ENCODE peak calls at places on chromosomes 1 and 21, in seven cellular contexts. V, E, D, C, K, O and T are unnamed samples. For H3K9me3, the result is how much of the 10 kb centered on the place peaks cover.

GRCh38 chr1:26768755-26769154 is 19.0 kb upstream of the PIGV start:
- DNase-seq in V (no peak), E (no peak), D (no peak), C (peak), K (no peak), O (peak), T (no peak)

GRCh38 chr1:33560680-33561079 is 88.2 kb downstream of the ZSCAN20 start:
- DNase-seq in V (no peak), E (no peak), D (no peak), C (peak), K (no peak), O (no peak), T (no peak)

GRCh38 chr1:93977546-93977945 is 68.3 kb upstream of the GCLM start:
- DNase-seq in V (no peak), E (no peak), D (no peak), C (peak), K (no peak), O (no peak), T (no peak)

GRCh38 chr1:244049969-244050834 is 881 bp upstream of the ZBTB18 start:
- DNase-seq in V (no peak), E (peak), D (no peak), C (no peak), K (peak), O (peak), T (peak)

GRCh38 chr1:96308314-96308713 is 413.3 kb upstream of the PTBP2 start:
- DNase-seq in V (no peak), E (no peak), D (no peak), C (no peak), K (no peak), O (no peak), T (no peak)

GRCh38 chr1:110337704-110338199 is 1.4 kb upstream of the RBM15 start:
- DNase-seq in V (peak), E (peak), D (no peak), C (no peak), K (peak), O (peak), T (peak)

GRCh38 chr1:10155087-10155712 is 55.2 kb upstream of the KIF1B start:
- DNase-seq in V (no peak), E (no peak), D (no peak), C (no peak), K (no peak), O (no peak), T (no peak)

GRCh38 chr21:14945176-14945575 is 119.6 kb downstream of the NRIP1 start:
- DNase-seq in V (no peak), E (no peak), D (no peak), C (peak), K (no peak), O (no peak), T (no peak)

GRCh38 chr1:33055210-33055991 is 18.7 kb upstream of the AK2 start:
- DNase-seq in V (peak), E (peak), D (peak), C (peak), K (peak), O (peak), T (peak)

GRCh38 chr1:3731543-3731942 is 20.7 kb upstream of the CCDC27 start:
- DNase-seq in V (no peak), E (no peak), D (no peak), C (no peak), K (no peak), O (no peak), T (no peak)

GRCh38 chr1:217948741-217949140 is 317.6 kb downstream of the SPATA17 start:
- DNase-seq in V (no peak), E (no peak), D (no peak), C (peak), K (no peak), O (no peak), T (no peak)

GRCh38 chr1:11648732-11649158 is 5.5 kb downstream of the FBXO2 start:
- DNase-seq in V (no peak), E (no peak), D (no peak), C (peak), K (peak), O (peak), T (peak)

GRCh38 chr21:38095220-38095619 is 161.6 kb upstream of the KCNJ15 start:
- DNase-seq in V (no peak), E (no peak), D (no peak), C (no peak), K (no peak), O (no peak), T (no peak)

GRCh38 chr1:215793210-215793609 is 226.1 kb downstream of the KCTD3 start:
- DNase-seq in V (no peak), E (no peak), D (no peak), C (peak), K (no peak), O (no peak), T (no peak)

GRCh38 chr1:204188959-204189639 is 7.2 kb downstream of the KISS1 start:
- DNase-seq in V (peak), E (no peak), D (no peak), C (no peak), K (no peak), O (no peak), T (no peak)

GRCh38 chr1:173223031-173223380 is 15.9 kb upstream of the TNFSF4 start:
- DNase-seq in V (no peak), E (no peak), D (no peak), C (no peak), K (no peak), O (no peak), T (no peak)

GRCh38 chr1:53175302-53175913 is 21.2 kb upstream of the CPT2 start:
- DNase-seq in V (no peak), E (no peak), D (no peak), C (no peak), K (no peak), O (no peak), T (no peak)

GRCh38 chr1:24002664-24003063 is 22.5 kb upstream of the SRSF10 start:
- DNase-seq in V (no peak), E (no peak), D (no peak), C (no peak), K (no peak), O (no peak), T (no peak)

GRCh38 chr1:151596166-151596933 is 15.5 kb upstream of the SNX27 start:
- DNase-seq in V (peak), E (no peak), D (no peak), C (peak), K (no peak), O (peak), T (no peak)

GRCh38 chr1:21338568-21339401 is 48.5 kb upstream of the ECE1 start:
- DNase-seq in V (no peak), E (no peak), D (no peak), C (peak), K (no peak), O (peak), T (no peak)

GRCh38 chr1:71490432-71490831 is 409.6 kb upstream of the ZRANB2 start:
- DNase-seq in V (no peak), E (no peak), D (no peak), C (peak), K (no peak), O (no peak), T (no peak)

GRCh38 chr1:173853074-173853473 is 14.7 kb downstream of the GAS5 start:
- DNase-seq in V (no peak), E (no peak), D (no peak), C (no peak), K (no peak), O (peak), T (peak)

GRCh38 chr1:99808391-99809115 is 41.6 kb upstream of the AGL start:
- DNase-seq in V (peak), E (peak), D (peak), C (peak), K (peak), O (peak), T (peak)

GRCh38 chr1:94725566-94725965 is 94.6 kb upstream of the SLC44A3 start:
- DNase-seq in V (no peak), E (no peak), D (no peak), C (peak), K (no peak), O (no peak), T (no peak)

GRCh38 chr1:55611123-55611522 is 396.0 kb upstream of the USP24 start:
- DNase-seq in V (no peak), E (no peak), D (no peak), C (no peak), K (no peak), O (no peak), T (no peak)

GRCh38 chr1:207028884-207029283 is 3.7 kb downstream of the C1orf116 start:
- DNase-seq in V (no peak), E (no peak), D (no peak), C (peak), K (no peak), O (no peak), T (no peak)

GRCh38 chr21:38649120-38649519 is 150.8 kb upstream of the ERG start:
- DNase-seq in V (no peak), E (no peak), D (no peak), C (no peak), K (no peak), O (no peak), T (no peak)

GRCh38 chr1:107250169-107250568 is 109.3 kb downstream of the NTNG1 start:
- DNase-seq in V (no peak), E (peak), D (no peak), C (peak), K (peak), O (no peak), T (no peak)
- TF ChIP-seq EZH2phosphoT487 in V (no peak), E (no peak), D (no peak), C (no peak), K (no peak), O (no peak), T (no peak)

DNA sequence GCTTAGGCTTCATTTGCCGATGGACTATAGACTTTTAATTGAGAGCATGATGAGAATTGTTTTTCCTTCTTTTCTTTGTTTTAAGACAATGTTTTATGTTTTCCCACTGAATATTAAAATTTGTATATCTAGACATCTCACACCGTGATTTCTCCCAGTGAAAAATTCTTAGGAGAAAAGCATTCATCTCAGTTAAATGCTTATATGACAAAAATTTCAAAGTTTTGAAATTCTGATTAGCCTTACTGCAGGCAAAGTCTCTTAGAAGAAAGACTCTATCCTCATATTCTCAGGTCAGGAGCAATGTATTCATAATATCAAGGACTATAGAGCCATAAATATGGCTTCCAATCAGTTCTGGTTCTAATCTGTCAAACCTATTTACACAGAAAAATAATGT is 2085.0 kb downstream of the NCAM2 start:
- DNase-seq in V (no peak), E (no peak), D (no peak), C (no peak), K (no peak), O (no peak), T (no peak)
- H3K9me3 ChIP-seq in V (under half), E (under half), D (under half), C (under half), K (under half), O (under half), T (under half)

DNA sequence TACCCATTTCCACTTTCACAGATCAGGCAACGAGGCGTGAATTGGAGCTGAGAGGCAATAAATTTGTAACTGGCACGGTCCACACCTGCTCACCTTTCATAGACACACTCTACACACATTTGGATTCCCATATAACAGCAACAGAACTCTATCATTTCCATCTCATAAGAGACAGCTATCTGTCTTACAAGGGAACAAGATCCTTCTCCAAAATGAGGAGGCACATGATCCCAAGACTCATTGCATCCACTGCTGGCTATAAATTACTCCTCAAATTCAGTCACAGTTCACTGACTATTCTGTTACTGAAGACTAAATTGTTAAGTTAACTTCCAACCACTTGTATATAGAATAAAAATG is 342.8 kb downstream of the MATN1 start:
- DNase-seq in V (no peak), E (no peak), D (no peak), C (no peak), K (no peak), O (no peak), T (no peak)
- TF ChIP-seq CTCF in V (peak), E (no peak), D (no peak), C (peak), K (peak), O (no peak), T (no peak)

GRCh38 chr21:45153358-45154318 is 79.3 kb downstream of the ADARB1 start:
- DNase-seq in V (no peak), E (no peak), D (no peak), C (no peak), K (peak), O (no peak), T (no peak)

GRCh38 chr21:45152265-45152746 is 77.9 kb downstream of the ADARB1 start:
- DNase-seq in V (no peak), E (no peak), D (no peak), C (no peak), K (peak), O (peak), T (peak)

GRCh38 chr21:45156459-45156858 is 82.1 kb downstream of the ADARB1 start:
- DNase-seq in V (no peak), E (no peak), D (no peak), C (no peak), K (no peak), O (no peak), T (no peak)

GRCh38 chr21:45155910-45156309 is 81.5 kb downstream of the ADARB1 start:
- DNase-seq in V (no peak), E (no peak), D (no peak), C (no peak), K (no peak), O (no peak), T (no peak)

DNA sequence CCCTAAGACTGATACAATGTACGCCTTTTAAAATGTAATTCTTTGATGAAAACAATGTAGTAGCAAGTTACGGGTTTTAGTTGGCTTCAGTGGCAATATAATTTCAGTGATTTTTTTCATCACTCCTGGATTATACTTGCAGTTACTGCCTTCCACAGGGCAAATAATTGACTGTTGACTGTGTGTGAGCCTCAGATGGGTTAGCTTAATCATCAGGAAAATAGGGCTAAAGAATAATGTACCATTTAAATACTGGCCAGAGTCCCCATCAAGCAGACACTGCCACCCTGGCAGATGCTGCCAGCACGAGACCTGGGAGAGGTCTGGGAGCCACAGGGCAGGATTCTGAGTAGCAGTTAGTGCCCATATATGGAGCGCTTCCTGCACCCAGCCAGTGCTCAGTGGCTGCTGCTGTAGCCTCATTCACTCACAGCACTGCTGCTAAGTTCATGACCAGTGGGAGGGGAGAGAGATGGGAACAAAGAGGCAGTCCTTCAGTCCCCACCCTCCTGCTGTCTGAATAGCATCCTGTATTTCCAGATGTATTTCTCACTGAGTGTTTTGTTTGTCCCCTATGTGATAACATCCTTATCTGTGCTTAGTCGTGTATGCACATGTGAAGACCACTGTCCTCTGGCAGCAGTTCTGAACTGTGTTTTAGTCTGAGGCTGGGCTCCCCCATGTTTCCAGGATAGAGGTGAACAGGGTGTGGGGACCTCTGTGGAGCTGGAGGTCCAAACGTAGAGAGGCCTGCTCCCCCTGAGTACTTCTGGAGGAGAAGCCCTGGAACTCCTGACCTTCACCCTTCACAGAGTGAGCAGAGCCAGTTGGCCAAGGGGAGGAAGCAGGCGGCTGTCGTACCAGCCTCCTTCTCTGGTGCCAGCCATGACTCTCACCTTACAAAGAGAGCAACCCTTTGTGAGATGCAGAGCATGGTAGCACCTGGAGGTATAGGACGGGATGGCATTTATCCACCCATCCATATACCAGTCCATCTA is 80.4 kb downstream of the ADARB1 start:
- DNase-seq in V (peak), E (no peak), D (no peak), C (no peak), K (no peak), O (no peak), T (no peak)
- TF ChIP-seq EZH2phosphoT487 in V (no peak), E (no peak), D (no peak), C (no peak), K (no peak), O (no peak), T (no peak)

DNA sequence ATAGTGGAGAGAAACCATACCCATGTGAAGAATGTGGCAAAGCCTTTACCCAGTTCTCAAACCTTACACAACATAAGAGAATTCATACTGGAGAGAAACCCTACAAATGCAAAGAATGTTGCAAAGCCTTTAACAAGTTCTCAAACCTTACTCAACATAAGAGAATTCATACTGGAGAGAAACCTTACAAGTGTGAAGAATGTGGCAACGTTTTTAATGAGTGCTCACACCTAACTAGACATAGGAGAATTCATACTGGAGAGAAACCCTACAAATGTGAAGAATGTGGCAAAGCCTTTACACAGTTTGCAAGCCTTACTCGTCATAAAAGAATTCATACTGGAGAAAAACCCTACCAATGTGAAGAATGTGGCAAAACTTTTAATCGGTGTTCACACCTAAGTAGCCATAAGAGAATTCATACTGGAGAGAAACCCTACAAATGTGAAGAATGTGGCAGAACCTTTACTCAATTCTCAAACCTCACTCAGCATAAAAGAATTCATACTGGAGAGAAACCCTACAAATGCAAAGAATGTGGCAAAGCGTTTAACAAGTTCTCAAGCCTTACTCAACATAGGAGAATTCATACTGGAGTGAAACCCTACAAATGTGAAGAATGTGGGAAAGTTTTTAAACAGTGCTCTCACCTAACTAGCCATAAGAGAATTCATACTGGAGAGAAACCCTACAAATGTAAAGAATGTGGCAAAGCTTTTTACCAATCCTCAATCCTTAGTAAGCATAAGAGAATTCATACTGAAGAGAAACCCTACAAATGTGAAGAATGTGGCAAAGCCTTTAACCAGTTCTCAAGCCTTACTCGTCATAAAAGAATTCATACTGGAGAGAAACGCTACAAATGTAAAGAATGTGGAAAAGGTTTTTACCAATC is 80.0 kb downstream of the JMJD4 start:
- DNase-seq in V (no peak), E (no peak), D (no peak), C (peak), K (peak), O (no peak), T (no peak)
- H3K9me3 ChIP-seq in V (half or more), E (under half), D (under half), C (half or more), K (half or more), O (half or more), T (half or more)

GRCh38 chr21:33894736-33895288 is 20.8 kb downstream of the ATP5PO start:
- DNase-seq in V (peak), E (peak), D (peak), C (peak), K (peak), O (peak), T (peak)

GRCh38 chr21:33890187-33890586 is 25.4 kb downstream of the ATP5PO start:
- DNase-seq in V (no peak), E (no peak), D (no peak), C (no peak), K (no peak), O (no peak), T (no peak)

GRCh38 chr21:33893917-33894316 is 21.7 kb downstream of the ATP5PO start:
- DNase-seq in V (peak), E (no peak), D (no peak), C (no peak), K (no peak), O (no peak), T (peak)

GRCh38 chr21:33895356-33895755 is 20.2 kb downstream of the ATP5PO start:
- DNase-seq in V (no peak), E (no peak), D (no peak), C (no peak), K (no peak), O (no peak), T (no peak)

DNA sequence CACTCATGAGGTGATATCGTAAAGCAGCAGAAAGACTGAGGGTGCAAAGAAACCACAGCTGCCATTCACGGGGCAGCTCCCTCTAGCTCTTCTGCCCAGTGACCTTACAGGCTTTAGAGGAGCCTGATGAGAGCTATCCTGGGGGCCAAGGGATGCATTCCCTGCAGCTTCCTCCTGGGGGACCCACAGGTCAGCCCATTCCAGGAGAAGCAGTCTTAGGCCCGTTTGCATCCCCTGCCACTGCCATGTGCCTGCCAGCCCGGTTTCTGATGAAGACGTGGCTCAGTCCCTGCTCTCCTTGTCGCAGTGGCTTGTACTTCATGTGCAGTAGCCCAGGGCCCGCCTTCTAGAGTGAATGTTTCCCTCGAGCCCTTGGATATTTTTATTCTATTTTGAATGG is 22.8 kb downstream of the ATP5PO start:
- DNase-seq in V (peak), E (no peak), D (no peak), C (no peak), K (peak), O (no peak), T (peak)
- TF ChIP-seq CTCF in V (peak), E (no peak), D (no peak), C (peak), K (peak), O (no peak), T (peak)